ENCODE peak calls at places on chromosome 1, in seven cellular contexts. F, A, P, D, X, B and U are unnamed samples.

GRCh38 chr1:235917267-235917811 is 50.6 kb upstream of the LYST start:
- DNase-seq in F (peak), X (no peak), P (peak), A (peak), B (peak), D (peak), U (peak)

GRCh38 chr1:184912392-184912791 is 61.9 kb downstream of the NIBAN1 start:
- DNase-seq in P (no peak), X (no peak), A (no peak), F (no peak), B (no peak), D (no peak), U (no peak)

GRCh38 chr1:54462597-54463258 is 56.5 kb upstream of the SSBP3 start:
- DNase-seq in A (no peak), F (no peak), X (no peak), B (no peak), D (no peak), P (no peak), U (no peak)

GRCh38 chr1:31069392-31069791 is 3.9 kb upstream of the PUM1 start:
- DNase-seq in F (no peak), D (no peak), A (no peak), B (no peak), P (no peak), X (no peak), U (no peak)

GRCh38 chr1:173187838-173188237 is 19.3 kb downstream of the TNFSF4 start:
- DNase-seq in A (no peak), X (no peak), D (no peak), B (no peak), F (no peak), P (no peak), U (no peak)

GRCh38 chr1:8152731-8153702 is 126.9 kb upstream of the ERRFI1 start:
- DNase-seq in F (no peak), P (no peak), A (no peak), B (no peak), D (no peak), X (peak), U (no peak)

GRCh38 chr1:53140451-53140850 is 2.0 kb downstream of the SLC1A7 start:
- DNase-seq in B (no peak), A (no peak), F (no peak), D (no peak), X (peak), P (no peak), U (no peak)

GRCh38 chr1:5156416-5156815 is 502.0 kb downstream of the AJAP1 start:
- DNase-seq in F (no peak), X (no peak), P (no peak), B (no peak), D (no peak), A (no peak), U (no peak)

GRCh38 chr1:221344693-221345092 is 397.2 kb downstream of the DUSP10 start:
- DNase-seq in B (no peak), X (no peak), P (no peak), A (no peak), D (no peak), F (no peak), U (no peak)

GRCh38 chr1:109497449-109498160 is 3.7 kb downstream of the CYB561D1 start:
- DNase-seq in P (no peak), B (no peak), X (no peak), D (no peak), A (no peak), F (no peak), U (no peak)

GRCh38 chr1:203663820-203664219 is 37.2 kb downstream of the ATP2B4 start:
- DNase-seq in A (no peak), D (no peak), F (no peak), X (no peak), P (no peak), B (no peak), U (no peak)

GRCh38 chr1:201126832-201127754 is at the start of gene ASCL5:
- DNase-seq in F (no peak), X (peak), A (no peak), D (no peak), P (no peak), B (peak), U (no peak)

GRCh38 chr1:228274452-228275153 is 66.8 kb downstream of the OBSCN start:
- DNase-seq in P (no peak), D (no peak), X (peak), A (no peak), F (no peak), B (no peak), U (no peak)

GRCh38 chr1:48610628-48611542 is 138.9 kb upstream of the SPATA6 start:
- DNase-seq in D (peak), X (no peak), A (no peak), B (no peak), P (no peak), F (no peak), U (no peak)

GRCh38 chr1:41657101-41657500 is 172.6 kb upstream of the EDN2 start:
- DNase-seq in X (no peak), B (no peak), A (no peak), F (no peak), P (no peak), D (no peak), U (peak)

GRCh38 chr1:228989992-228990827 is 254.9 kb downstream of the RHOU start:
- DNase-seq in X (peak), D (peak), B (no peak), A (peak), P (no peak), F (peak), U (peak)

GRCh38 chr1:106798991-106799390 is 257.5 kb upstream of the PRMT6 start:
- DNase-seq in F (no peak), P (no peak), D (no peak), A (no peak), X (no peak), B (peak), U (no peak)

GRCh38 chr1:170698711-170699275 is 34.9 kb downstream of the PRRX1 start:
- DNase-seq in D (peak), A (no peak), B (no peak), F (no peak), P (no peak), X (no peak), U (no peak)

GRCh38 chr1:209876091-209876800 is 48.5 kb downstream of the UTP25 start:
- DNase-seq in A (no peak), P (no peak), B (no peak), X (no peak), D (no peak), F (no peak), U (no peak)

GRCh38 chr1:248886237-248886895 is 19.7 kb upstream of the PGBD2 start:
- DNase-seq in X (no peak), B (no peak), A (no peak), D (peak), P (no peak), F (no peak), U (no peak)

GRCh38 chr1:92817986-92818764 is 13.7 kb upstream of the RPL5 start:
- DNase-seq in A (peak), P (no peak), D (peak), B (no peak), F (no peak), X (no peak), U (no peak)

GRCh38 chr1:2943686-2944260 is 77.5 kb upstream of the ACTRT2 start:
- DNase-seq in B (no peak), D (no peak), A (no peak), P (no peak), X (peak), F (no peak), U (peak)